ENCODE peak calls at places on chromosomes 7 and 10, in six cellular contexts. One of them, this sample, is unnamed.

GRCh38 chr7:96235281-96235680 is 86.6 kb downstream of the SLC25A13 start:
- DNase-seq in COR-L47: no peak
- DNase-seq in NCI-H510A treated with DMSO at 0.1 percent for 48 hours: no peak
- DNase-seq in activated naive CD4-positive, alpha-beta T cell treated with anti-CD3 and anti-CD28 coated beads, Interleukin-2, amount 50 U/mL, for 16 hours: no peak
- DNase-seq in SW480: no peak
- DNase-seq in sciatic nerve: no peak
- DNase-seq in this sample: no peak

GRCh38 chr7:25117226-25118047 is 7.6 kb downstream of the CYCS start:
- DNase-seq in NCI-H510A treated with DMSO at 0.1 percent for 48 hours: no peak
- DNase-seq in SW480: no peak
- DNase-seq in COR-L47: no peak
- DNase-seq in sciatic nerve: no peak
- DNase-seq in activated naive CD4-positive, alpha-beta T cell treated with anti-CD3 and anti-CD28 coated beads, Interleukin-2, amount 50 U/mL, for 16 hours: no peak
- DNase-seq in this sample: no peak

GRCh38 chr10:8054498-8055407 is at the start of gene GATA3:
- DNase-seq in NCI-H510A treated with DMSO at 0.1 percent for 48 hours: no peak
- DNase-seq in sciatic nerve: no peak
- DNase-seq in COR-L47: no peak
- DNase-seq in activated naive CD4-positive, alpha-beta T cell treated with anti-CD3 and anti-CD28 coated beads, Interleukin-2, amount 50 U/mL, for 16 hours: peak
- DNase-seq in SW480: peak
- DNase-seq in this sample: peak

GRCh38 chr10:86779267-86780017 is 23.0 kb downstream of the BMPR1A start:
- DNase-seq in COR-L47: no peak
- DNase-seq in SW480: no peak
- DNase-seq in NCI-H510A treated with DMSO at 0.1 percent for 48 hours: no peak
- DNase-seq in activated naive CD4-positive, alpha-beta T cell treated with anti-CD3 and anti-CD28 coated beads, Interleukin-2, amount 50 U/mL, for 16 hours: no peak
- DNase-seq in sciatic nerve: no peak
- DNase-seq in this sample: no peak

GRCh38 chr7:95886501-95887090 is 114.2 kb downstream of the DYNC1I1 start:
- DNase-seq in COR-L47: peak
- DNase-seq in NCI-H510A treated with DMSO at 0.1 percent for 48 hours: peak
- DNase-seq in sciatic nerve: no peak
- DNase-seq in activated naive CD4-positive, alpha-beta T cell treated with anti-CD3 and anti-CD28 coated beads, Interleukin-2, amount 50 U/mL, for 16 hours: no peak
- DNase-seq in SW480: peak
- DNase-seq in this sample: no peak

GRCh38 chr7:137970263-137970975 is 31.5 kb downstream of the CREB3L2 start:
- DNase-seq in COR-L47: no peak
- DNase-seq in SW480: no peak
- DNase-seq in activated naive CD4-positive, alpha-beta T cell treated with anti-CD3 and anti-CD28 coated beads, Interleukin-2, amount 50 U/mL, for 16 hours: no peak
- DNase-seq in sciatic nerve: no peak
- DNase-seq in NCI-H510A treated with DMSO at 0.1 percent for 48 hours: no peak
- DNase-seq in this sample: no peak

GRCh38 chr7:96118449-96119001 is 203.4 kb downstream of the SLC25A13 start:
- DNase-seq in COR-L47: no peak
- DNase-seq in activated naive CD4-positive, alpha-beta T cell treated with anti-CD3 and anti-CD28 coated beads, Interleukin-2, amount 50 U/mL, for 16 hours: no peak
- DNase-seq in sciatic nerve: no peak
- DNase-seq in NCI-H510A treated with DMSO at 0.1 percent for 48 hours: no peak
- DNase-seq in SW480: no peak
- DNase-seq in this sample: no peak

GRCh38 chr7:44767912-44768662 is 19.4 kb downstream of the ZMIZ2 start:
- DNase-seq in sciatic nerve: no peak
- DNase-seq in activated naive CD4-positive, alpha-beta T cell treated with anti-CD3 and anti-CD28 coated beads, Interleukin-2, amount 50 U/mL, for 16 hours: no peak
- DNase-seq in NCI-H510A treated with DMSO at 0.1 percent for 48 hours: no peak
- DNase-seq in COR-L47: no peak
- DNase-seq in SW480: no peak
- DNase-seq in this sample: peak

GRCh38 chr7:2510909-2511768 is 8.4 kb upstream of the LFNG start:
- DNase-seq in sciatic nerve: no peak
- DNase-seq in COR-L47: peak
- DNase-seq in SW480: no peak
- DNase-seq in activated naive CD4-positive, alpha-beta T cell treated with anti-CD3 and anti-CD28 coated beads, Interleukin-2, amount 50 U/mL, for 16 hours: peak
- DNase-seq in NCI-H510A treated with DMSO at 0.1 percent for 48 hours: peak
- DNase-seq in this sample: peak

GRCh38 chr10:44978570-44979280 is at the start of gene DEPP1:
- DNase-seq in SW480: peak
- DNase-seq in COR-L47: peak
- DNase-seq in NCI-H510A treated with DMSO at 0.1 percent for 48 hours: peak
- DNase-seq in activated naive CD4-positive, alpha-beta T cell treated with anti-CD3 and anti-CD28 coated beads, Interleukin-2, amount 50 U/mL, for 16 hours: no peak
- DNase-seq in sciatic nerve: peak
- DNase-seq in this sample: no peak

GRCh38 chr10:4022473-4022872 is 237.5 kb upstream of the KLF6 start:
- DNase-seq in activated naive CD4-positive, alpha-beta T cell treated with anti-CD3 and anti-CD28 coated beads, Interleukin-2, amount 50 U/mL, for 16 hours: no peak
- DNase-seq in SW480: no peak
- DNase-seq in sciatic nerve: no peak
- DNase-seq in COR-L47: no peak
- DNase-seq in NCI-H510A treated with DMSO at 0.1 percent for 48 hours: no peak
- DNase-seq in this sample: no peak

GRCh38 chr7:124874644-124875163 is 54.9 kb downstream of the POT1 start:
- DNase-seq in COR-L47: no peak
- DNase-seq in SW480: no peak
- DNase-seq in sciatic nerve: no peak
- DNase-seq in NCI-H510A treated with DMSO at 0.1 percent for 48 hours: no peak
- DNase-seq in activated naive CD4-positive, alpha-beta T cell treated with anti-CD3 and anti-CD28 coated beads, Interleukin-2, amount 50 U/mL, for 16 hours: no peak
- DNase-seq in this sample: no peak

GRCh38 chr10:22334414-22335203 is 10.7 kb upstream of the SPAG6 start:
- DNase-seq in COR-L47: no peak
- DNase-seq in activated naive CD4-positive, alpha-beta T cell treated with anti-CD3 and anti-CD28 coated beads, Interleukin-2, amount 50 U/mL, for 16 hours: no peak
- DNase-seq in NCI-H510A treated with DMSO at 0.1 percent for 48 hours: no peak
- DNase-seq in SW480: no peak
- DNase-seq in sciatic nerve: peak
- DNase-seq in this sample: peak

GRCh38 chr10:24847476-24847875 is 104.9 kb downstream of the PRTFDC1 start:
- DNase-seq in NCI-H510A treated with DMSO at 0.1 percent for 48 hours: no peak
- DNase-seq in sciatic nerve: no peak
- DNase-seq in SW480: no peak
- DNase-seq in COR-L47: no peak
- DNase-seq in activated naive CD4-positive, alpha-beta T cell treated with anti-CD3 and anti-CD28 coated beads, Interleukin-2, amount 50 U/mL, for 16 hours: no peak
- DNase-seq in this sample: no peak

GRCh38 chr10:113550365-113550764 is 2.5 kb upstream of the HABP2 start:
- DNase-seq in sciatic nerve: no peak
- DNase-seq in COR-L47: peak
- DNase-seq in NCI-H510A treated with DMSO at 0.1 percent for 48 hours: no peak
- DNase-seq in SW480: no peak
- DNase-seq in activated naive CD4-positive, alpha-beta T cell treated with anti-CD3 and anti-CD28 coated beads, Interleukin-2, amount 50 U/mL, for 16 hours: no peak
- DNase-seq in this sample: no peak

GRCh38 chr10:47207280-47207613 is 92.8 kb upstream of the GDF10 start:
- DNase-seq in NCI-H510A treated with DMSO at 0.1 percent for 48 hours: no peak
- DNase-seq in SW480: peak
- DNase-seq in COR-L47: no peak
- DNase-seq in activated naive CD4-positive, alpha-beta T cell treated with anti-CD3 and anti-CD28 coated beads, Interleukin-2, amount 50 U/mL, for 16 hours: no peak
- DNase-seq in sciatic nerve: no peak
- DNase-seq in this sample: no peak

GRCh38 chr7:131400833-131401593 is 73.3 kb downstream of the MKLN1 start:
- DNase-seq in NCI-H510A treated with DMSO at 0.1 percent for 48 hours: no peak
- DNase-seq in COR-L47: no peak
- DNase-seq in SW480: no peak
- DNase-seq in activated naive CD4-positive, alpha-beta T cell treated with anti-CD3 and anti-CD28 coated beads, Interleukin-2, amount 50 U/mL, for 16 hours: no peak
- DNase-seq in sciatic nerve: no peak
- DNase-seq in this sample: no peak

GRCh38 chr10:72259491-72260214 is 14.1 kb upstream of the DDIT4 start:
- DNase-seq in NCI-H510A treated with DMSO at 0.1 percent for 48 hours: no peak
- DNase-seq in activated naive CD4-positive, alpha-beta T cell treated with anti-CD3 and anti-CD28 coated beads, Interleukin-2, amount 50 U/mL, for 16 hours: no peak
- DNase-seq in COR-L47: no peak
- DNase-seq in sciatic nerve: no peak
- DNase-seq in SW480: no peak
- DNase-seq in this sample: no peak

GRCh38 chr7:116798205-116798730 is 64.1 kb upstream of the CAPZA2 start:
- DNase-seq in SW480: no peak
- DNase-seq in NCI-H510A treated with DMSO at 0.1 percent for 48 hours: no peak
- DNase-seq in sciatic nerve: no peak
- DNase-seq in COR-L47: no peak
- DNase-seq in activated naive CD4-positive, alpha-beta T cell treated with anti-CD3 and anti-CD28 coated beads, Interleukin-2, amount 50 U/mL, for 16 hours: no peak
- DNase-seq in this sample: no peak

GRCh38 chr10:22333167-22333566 is 12.1 kb upstream of the SPAG6 start:
- DNase-seq in activated naive CD4-positive, alpha-beta T cell treated with anti-CD3 and anti-CD28 coated beads, Interleukin-2, amount 50 U/mL, for 16 hours: no peak
- DNase-seq in sciatic nerve: no peak
- DNase-seq in SW480: no peak
- DNase-seq in COR-L47: no peak
- DNase-seq in NCI-H510A treated with DMSO at 0.1 percent for 48 hours: no peak
- DNase-seq in this sample: peak

GRCh38 chr10:119489572-119490326 is 52.8 kb downstream of the RGS10 start:
- DNase-seq in COR-L47: peak
- DNase-seq in NCI-H510A treated with DMSO at 0.1 percent for 48 hours: peak
- DNase-seq in activated naive CD4-positive, alpha-beta T cell treated with anti-CD3 and anti-CD28 coated beads, Interleukin-2, amount 50 U/mL, for 16 hours: peak
- DNase-seq in sciatic nerve: peak
- DNase-seq in SW480: peak
- DNase-seq in this sample: peak

This sample was measured in activated effector memory CD4-positive, alpha-beta T cell treated with anti-CD3 and anti-CD28 coated beads, Interleukin-2, amount 50 U/mL, for 16 hours.